ENCODE peak calls at places on chromosomes 16 and 17, in five cellular contexts. D, L, G, F and X are unnamed samples.

GRCh38 chr17:9645858-9646555 is 690 bp downstream of the USP43 start:
- DNase-seq in D (no peak), L (peak), G (no peak), F (peak), X (no peak)

GRCh38 chr16:72752004-72752695 is 295.8 kb downstream of the ZFHX3 start:
- DNase-seq in D (no peak), L (no peak), G (no peak), F (no peak), X (no peak)

GRCh38 chr17:33686171-33686570 is 393.1 kb upstream of the ASIC2 start:
- DNase-seq in D (no peak), L (no peak), G (no peak), F (no peak), X (no peak)

GRCh38 chr17:81309859-81310839 is 15.0 kb upstream of the SLC38A10 start:
- DNase-seq in D (no peak), L (no peak), G (no peak), F (no peak), X (no peak)

GRCh38 chr17:29510953-29511352 is 55.9 kb downstream of the ABHD15 start:
- DNase-seq in D (no peak), L (no peak), G (no peak), F (no peak), X (no peak)

GRCh38 chr17:17364338-17364667 is 61.1 kb downstream of the NT5M start:
- DNase-seq in D (no peak), L (no peak), G (no peak), F (no peak), X (no peak)

GRCh38 chr17:37458805-37459204 is 30.9 kb upstream of the DUSP14 start:
- DNase-seq in D (no peak), L (no peak), G (peak), F (no peak), X (no peak)

GRCh38 chr17:66814026-66814425 is 20.9 kb upstream of the CACNG5 start:
- DNase-seq in D (no peak), L (no peak), G (no peak), F (no peak), X (no peak)

GRCh38 chr17:67671492-67671891 is 46.2 kb upstream of the NOL11 start:
- DNase-seq in D (no peak), L (peak), G (no peak), F (no peak), X (no peak)

GRCh38 chr16:54806961-54807360 is 123.7 kb upstream of the IRX5 start:
- DNase-seq in D (no peak), L (no peak), G (no peak), F (no peak), X (no peak)